ENCODE peak calls at places on chromosomes 1 and 21, in nine cellular contexts. R is CD4-positive, CD25-positive, alpha-beta regulatory T cell; X is psoas muscle; H is CD8-positive, alpha-beta T cell; L is SJCRH30; P is lower lobe of right lung; J is CD4-positive, alpha-beta T cell; B is heart left ventricle; N is IMR-90. C is an unnamed sample. For H3K27me3 and H3K9me3, the result is how much of the 10 kb centered on the place peaks cover.

GRCh38 chr1:6129313-6129712 is 50.8 kb downstream of the CHD5 start:
- DNase-seq in R (no peak), X (no peak), H (no peak), L (no peak), P (peak), J (no peak), B (peak), N (no peak), C (no peak)

GRCh38 chr1:118842462-118843201 is 145.5 kb downstream of the TBX15 start:
- DNase-seq in R (no peak), X (no peak), H (no peak), L (peak), P (peak), J (no peak), B (no peak), N (no peak), C (no peak)

GRCh38 chr1:53586765-53587164 is 127.6 kb downstream of the DMRTB1 start:
- DNase-seq in R (no peak), X (no peak), H (no peak), L (no peak), P (no peak), J (no peak), B (no peak), N (no peak), C (no peak)

GRCh38 chr1:214525535-214526019 is 25.8 kb downstream of the PTPN14 start:
- DNase-seq in R (no peak), X (no peak), H (no peak), L (peak), P (no peak), J (no peak), B (no peak), N (peak), C (no peak)

GRCh38 chr1:177246710-177247588 is 76.2 kb downstream of the BRINP2 start:
- DNase-seq in R (no peak), X (no peak), H (no peak), L (no peak), P (no peak), J (no peak), B (no peak), N (no peak), C (no peak)

GRCh38 chr1:59593798-59594790 is 220.7 kb upstream of the HOOK1 start:
- DNase-seq in R (no peak), X (no peak), H (no peak), L (no peak), P (no peak), J (no peak), B (no peak), N (no peak), C (no peak)

GRCh38 chr1:91555821-91556531 is 55.3 kb downstream of the CDC7 start:
- DNase-seq in R (peak), X (no peak), H (peak), L (no peak), P (no peak), J (no peak), B (no peak), N (peak), C (no peak)

GRCh38 chr1:170290226-170290625 is 144.5 kb downstream of the NTMT2 start:
- DNase-seq in R (no peak), X (no peak), H (no peak), L (no peak), P (no peak), J (no peak), B (no peak), N (no peak), C (no peak)

GRCh38 chr21:37783016-37783415 is 133.2 kb downstream of the KCNJ6 start:
- DNase-seq in R (no peak), X (no peak), H (no peak), L (no peak), P (no peak), J (no peak), B (no peak), N (peak), C (no peak)

GRCh38 chr1:172397221-172397620 is 23.3 kb upstream of the C1orf105 start:
- DNase-seq in R (no peak), X (no peak), H (no peak), L (no peak), P (no peak), J (no peak), B (no peak), N (peak), C (no peak)

GRCh38 chr1:172398193-172398592 is 22.3 kb upstream of the C1orf105 start:
- DNase-seq in R (no peak), X (no peak), H (no peak), L (no peak), P (no peak), J (no peak), B (peak), N (peak), C (no peak)

GRCh38 chr1:172400073-172400737 is 20.3 kb upstream of the C1orf105 start:
- DNase-seq in R (no peak), X (no peak), H (no peak), L (no peak), P (no peak), J (no peak), B (no peak), N (no peak), C (no peak)

GRCh38 chr1:172397633-172398032 is 22.9 kb upstream of the C1orf105 start:
- DNase-seq in R (no peak), X (no peak), H (no peak), L (no peak), P (no peak), J (no peak), B (no peak), N (no peak), C (no peak)

GRCh38 chr1:172399369-172400072 is 21.0 kb upstream of the C1orf105 start:
- DNase-seq in R (peak), X (peak), H (no peak), L (peak), P (no peak), J (no peak), B (peak), N (peak), C (no peak)
- H3K27ac ChIP-seq in R (no peak), X (no peak), H (no peak), L (peak), P (peak), J (no peak), B (peak), N (peak), C (no peak)

DNA sequence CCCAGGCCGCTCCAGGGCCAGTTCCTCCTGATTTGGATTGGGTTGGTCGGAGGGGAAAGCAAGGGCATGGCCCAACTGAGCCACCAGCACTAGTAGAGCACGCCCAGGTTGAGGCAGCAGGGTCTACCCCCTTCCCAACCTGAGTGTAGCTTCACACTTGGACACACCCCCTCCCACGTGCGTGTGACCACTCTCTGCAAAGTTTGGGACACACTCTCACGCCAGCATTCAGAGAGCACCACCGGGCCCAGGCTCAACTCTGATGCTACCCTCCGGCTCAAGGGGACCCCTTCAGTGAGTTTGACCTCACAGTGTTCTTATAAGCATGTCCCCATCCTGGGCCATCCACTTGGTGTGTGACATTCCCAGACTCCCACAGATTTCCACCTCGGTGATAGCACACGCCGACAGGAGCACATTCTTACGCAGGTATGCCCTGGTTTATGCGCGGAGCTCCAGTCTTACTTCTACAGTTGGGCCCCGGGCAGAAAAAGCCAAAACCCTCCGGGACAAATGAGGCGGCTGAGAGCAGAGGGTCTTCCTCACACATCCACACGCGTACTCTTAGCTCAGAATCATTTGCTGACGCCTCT is 3.0 kb upstream of the DMRTA2 start:
- DNase-seq in R (no peak), X (no peak), H (no peak), L (no peak), P (no peak), J (no peak), B (no peak), N (no peak), C (no peak)
- H3K27me3 ChIP-seq in R (under half), X (half or more), H (under half), L (under half), P (half or more), J (half or more), B (half or more), N (half or more), C (half or more)

DNA sequence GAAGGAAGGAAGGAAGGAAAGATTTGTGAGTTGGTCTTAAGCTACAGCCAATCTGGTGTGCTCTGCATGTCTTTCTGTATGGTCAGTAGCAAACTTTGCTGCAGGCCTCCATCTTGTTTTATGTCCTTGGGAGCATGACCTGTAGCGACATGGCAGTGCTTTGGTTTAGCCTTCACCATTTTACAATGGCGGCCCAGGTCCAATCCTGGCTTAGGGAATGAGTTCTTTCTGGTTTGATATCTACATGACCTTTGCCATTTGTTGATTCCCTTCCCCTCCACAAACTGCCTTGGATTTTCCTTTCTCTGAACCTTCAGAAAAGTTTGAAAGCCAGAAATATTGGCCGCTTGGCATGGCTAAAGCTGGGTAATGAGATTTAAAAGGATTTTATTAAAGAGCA is 30.5 kb upstream of the TSPEAR start:
- DNase-seq in R (no peak), X (no peak), H (no peak), L (no peak), P (no peak), J (no peak), B (no peak), N (no peak), C (no peak)
- H3K9me3 ChIP-seq in R (under half), X (under half), H (under half), L (under half), P (under half), J (under half), B (under half), N (under half), C (under half)

GRCh38 chr21:15614757-15615156 is 115.0 kb upstream of the USP25 start:
- DNase-seq in R (no peak), X (no peak), H (no peak), L (no peak), P (no peak), J (no peak), B (no peak), N (no peak), C (no peak)

GRCh38 chr21:15620892-15621291 is 108.9 kb upstream of the USP25 start:
- DNase-seq in R (no peak), X (no peak), H (no peak), L (no peak), P (no peak), J (no peak), B (no peak), N (no peak), C (no peak)

GRCh38 chr21:15616864-15617574 is 112.8 kb upstream of the USP25 start:
- DNase-seq in R (no peak), X (no peak), H (no peak), L (peak), P (no peak), J (no peak), B (no peak), N (peak), C (no peak)

DNA sequence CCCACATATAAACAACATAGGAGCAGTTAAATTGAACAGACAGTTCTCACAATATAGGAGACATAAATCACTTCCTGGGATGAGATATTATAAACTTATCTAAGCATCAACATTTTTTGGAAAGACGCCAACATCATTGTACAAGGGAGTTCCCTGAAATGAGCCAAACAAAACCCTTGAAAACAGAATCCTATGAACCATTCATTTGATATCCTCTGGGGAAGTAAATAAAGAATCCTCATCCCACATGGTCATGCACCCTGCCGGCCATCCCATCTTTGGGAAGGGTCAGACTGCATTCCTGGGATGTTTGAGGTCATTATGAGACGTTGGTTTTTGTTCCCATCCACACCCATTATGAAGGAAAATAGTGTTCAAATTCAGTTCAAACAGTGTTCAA is 111.8 kb upstream of the USP25 start:
- DNase-seq in R (no peak), X (no peak), H (no peak), L (peak), P (no peak), J (no peak), B (no peak), N (peak), C (no peak)
- H3K27ac ChIP-seq in R (no peak), X (no peak), H (no peak), L (peak), P (no peak), J (no peak), B (no peak), N (no peak), C (no peak)

GRCh38 chr1:31504001-31504400 is 72.3 kb upstream of the TINAGL1 start:
- DNase-seq in R (no peak), X (no peak), H (no peak), L (no peak), P (no peak), J (no peak), B (no peak), N (no peak), C (no peak)
- H3K27me3 ChIP-seq in R (under half), X (under half), H (under half), L (under half), P (under half), J (under half), B (under half), N (half or more), C (under half)

GRCh38 chr1:227574926-227575325 is 11.6 kb downstream of the ZNF678 start:
- DNase-seq in R (no peak), X (no peak), H (no peak), L (no peak), P (no peak), J (no peak), B (no peak), N (no peak), C (no peak)

GRCh38 chr1:227583354-227583753 is 20.0 kb downstream of the ZNF678 start:
- DNase-seq in R (no peak), X (no peak), H (no peak), L (no peak), P (no peak), J (no peak), B (no peak), N (no peak), C (no peak)

GRCh38 chr1:227576152-227576551 is 12.8 kb downstream of the ZNF678 start:
- DNase-seq in R (no peak), X (no peak), H (no peak), L (no peak), P (no peak), J (no peak), B (no peak), N (no peak), C (no peak)

GRCh38 chr1:227572752-227573151 is 9.4 kb downstream of the ZNF678 start:
- DNase-seq in R (no peak), X (no peak), H (no peak), L (no peak), P (no peak), J (no peak), B (peak), N (no peak), C (no peak)

DNA sequence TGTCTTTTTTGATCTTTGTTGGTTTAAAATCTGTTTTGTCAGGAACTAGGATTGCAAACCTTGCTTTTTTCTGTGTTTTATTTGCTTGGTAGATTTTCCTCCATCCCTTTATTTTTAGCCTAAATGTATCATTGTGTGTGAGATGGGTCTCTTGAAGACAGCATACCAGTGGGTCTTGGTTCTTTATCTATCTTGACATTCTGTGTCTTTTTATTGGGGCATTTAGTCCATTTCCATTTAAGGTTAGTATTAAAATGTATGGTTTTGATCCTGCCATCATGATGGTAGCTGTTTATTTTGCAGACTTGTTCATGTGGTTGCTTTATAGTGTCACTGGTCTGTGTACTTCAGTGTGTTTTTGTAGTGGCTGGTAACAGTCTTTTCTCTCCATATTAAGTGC is 14.1 kb downstream of the ZNF678 start:
- DNase-seq in R (no peak), X (no peak), H (no peak), L (no peak), P (no peak), J (no peak), B (no peak), N (no peak), C (no peak)
- H3K9me3 ChIP-seq in R (under half), X (under half), H (under half), L (under half), P (under half), J (under half), B (under half), N (under half), C (under half)

GRCh38 chr1:209673631-209674417 is 1.4 kb upstream of the G0S2 start:
- DNase-seq in R (no peak), X (peak), H (no peak), L (no peak), P (no peak), J (no peak), B (no peak), N (no peak), C (no peak)
- H3K27ac ChIP-seq in R (no peak), X (peak), H (no peak), L (no peak), P (no peak), J (no peak), B (no peak), N (no peak), C (no peak)

DNA sequence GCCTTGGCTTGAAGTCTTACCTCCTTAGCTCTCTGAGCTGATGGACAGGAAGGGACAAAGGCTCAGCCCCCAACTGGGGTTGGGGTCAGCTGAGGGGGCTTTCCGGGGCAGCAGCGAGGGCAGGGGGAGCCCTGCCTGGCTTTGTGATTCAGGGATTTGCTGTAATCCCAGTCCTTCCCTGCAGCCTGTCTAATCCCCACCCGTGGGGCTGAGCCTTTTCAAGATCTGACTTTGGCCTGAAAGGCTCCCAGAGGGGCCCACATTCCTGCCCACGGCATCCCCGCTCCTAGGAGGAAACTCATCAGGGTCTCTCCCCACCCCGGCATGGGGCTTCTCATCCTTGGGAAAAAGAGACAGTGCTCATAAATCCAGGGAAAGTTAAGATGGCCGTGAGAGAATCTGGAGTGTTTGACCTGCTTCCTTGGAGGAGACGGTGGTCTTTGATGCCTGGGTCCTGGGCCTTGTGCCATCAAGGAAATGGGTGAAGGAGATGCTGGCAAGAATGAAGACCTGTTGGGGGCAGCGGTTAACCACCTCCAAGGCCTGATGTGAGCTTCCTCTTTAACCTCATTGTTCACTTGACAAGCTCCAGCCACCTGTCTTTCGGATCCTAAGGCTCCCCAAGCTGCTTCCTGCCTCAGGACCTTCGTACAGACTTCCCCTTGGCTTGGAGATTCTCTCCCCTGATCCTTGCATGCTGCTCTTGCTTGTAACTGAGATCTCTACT is 83.1 kb upstream of the WNT4 start:
- DNase-seq in R (no peak), X (no peak), H (no peak), L (no peak), P (no peak), J (no peak), B (no peak), N (no peak), C (no peak)
- H3K27me3 ChIP-seq in R (under half), X (under half), H (under half), L (under half), P (under half), J (under half), B (under half), N (half or more), C (under half)

GRCh38 chr1:204509186-204509635 is 7.0 kb upstream of the MDM4 start:
- DNase-seq in R (no peak), X (no peak), H (no peak), L (no peak), P (no peak), J (no peak), B (no peak), N (no peak), C (no peak)
- H3K9me3 ChIP-seq in R (under half), X (under half), H (under half), L (under half), P (under half), J (under half), B (under half), N (under half), C (under half)

GRCh38 chr1:39575191-39576015 is 1.2 kb downstream of the PABPC4 start:
- DNase-seq in R (peak), X (peak), H (peak), L (peak), P (peak), J (peak), B (peak), N (peak), C (no peak)

GRCh38 chr1:39573736-39574624 is 2.6 kb downstream of the PABPC4 start:
- DNase-seq in R (no peak), X (no peak), H (no peak), L (no peak), P (no peak), J (no peak), B (peak), N (peak), C (no peak)

GRCh38 chr1:39573097-39573465 is 3.5 kb downstream of the PABPC4 start:
- DNase-seq in R (no peak), X (no peak), H (no peak), L (no peak), P (no peak), J (no peak), B (no peak), N (no peak), C (no peak)

GRCh38 chr1:39576016-39576657 is 453 bp downstream of the PABPC4 start:
- DNase-seq in R (peak), X (peak), H (peak), L (peak), P (peak), J (peak), B (peak), N (no peak), C (no peak)

DNA sequence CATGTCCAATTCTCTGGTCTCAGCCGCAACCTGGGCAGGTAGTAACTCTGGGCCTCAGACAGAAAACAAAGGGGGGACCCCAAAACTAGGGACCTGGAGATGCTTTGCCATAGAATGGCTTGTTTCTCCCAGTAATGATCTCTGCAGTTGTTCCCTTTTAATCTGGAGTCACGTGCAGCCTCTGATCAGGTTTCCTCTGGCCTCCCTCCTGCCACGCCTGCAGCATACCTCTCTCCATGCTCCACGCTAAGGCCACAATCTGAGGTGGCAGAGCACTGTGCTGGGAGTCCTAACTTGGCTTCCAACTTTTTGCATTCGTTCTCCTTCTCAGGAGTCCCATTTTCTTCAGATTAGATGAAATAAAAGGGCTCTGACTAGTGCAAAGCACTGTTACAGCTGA is 1.9 kb downstream of the PABPC4 start:
- DNase-seq in R (no peak), X (peak), H (no peak), L (peak), P (no peak), J (no peak), B (no peak), N (peak), C (no peak)
- H3K27ac ChIP-seq in R (peak), X (peak), H (peak), L (peak), P (no peak), J (no peak), B (peak), N (no peak), C (no peak)